ENCODE peak calls at places on chromosomes 1 and 21, in five cellular contexts. P is astrocyte; H is CD8-positive, alpha-beta T cell; B is stomach; V is endothelial cell. F is an unnamed sample.

GRCh38 chr21:21624674-21625073 is 626.5 kb downstream of the NCAM2 start:
- DNase-seq in B (no peak), H (no peak), V (no peak), P (peak; percentile 87), F (no peak)

GRCh38 chr1:2238361-2239055 is 10.4 kb downstream of the SKI start:
- DNase-seq in P (no peak), H (no peak), V (no peak), B (peak; percentile 81), F (peak; percentile 62)

GRCh38 chr21:38506606-38507331 is 8.5 kb upstream of the ERG start:
- DNase-seq in P (no peak), V (no peak), B (no peak), H (no peak), F (no peak)

GRCh38 chr21:46125846-46126301 is 28.0 kb downstream of the COL6A2 start:
- DNase-seq in H (peak; percentile 2), P (no peak), V (no peak), B (peak; percentile 20), F (no peak)

GRCh38 chr1:234743866-234744581 is 134.0 kb upstream of the IRF2BP2 start:
- DNase-seq in P (peak; percentile 76), H (no peak), B (no peak), V (peak; percentile 55), F (no peak)

GRCh38 chr1:70153739-70154138 is 51.6 kb downstream of the LRRC40 start:
- DNase-seq in P (no peak), V (no peak), H (no peak), B (no peak), F (no peak)

GRCh38 chr1:6783956-6784559 is 1.2 kb upstream of the CAMTA1 start:
- DNase-seq in P (no peak), V (no peak), H (no peak), B (no peak), F (no peak)

GRCh38 chr1:1090424-1091343 is 16.6 kb upstream of the RNF223 start:
- DNase-seq in B (no peak), V (no peak), H (no peak), P (no peak), F (no peak)

DNA sequence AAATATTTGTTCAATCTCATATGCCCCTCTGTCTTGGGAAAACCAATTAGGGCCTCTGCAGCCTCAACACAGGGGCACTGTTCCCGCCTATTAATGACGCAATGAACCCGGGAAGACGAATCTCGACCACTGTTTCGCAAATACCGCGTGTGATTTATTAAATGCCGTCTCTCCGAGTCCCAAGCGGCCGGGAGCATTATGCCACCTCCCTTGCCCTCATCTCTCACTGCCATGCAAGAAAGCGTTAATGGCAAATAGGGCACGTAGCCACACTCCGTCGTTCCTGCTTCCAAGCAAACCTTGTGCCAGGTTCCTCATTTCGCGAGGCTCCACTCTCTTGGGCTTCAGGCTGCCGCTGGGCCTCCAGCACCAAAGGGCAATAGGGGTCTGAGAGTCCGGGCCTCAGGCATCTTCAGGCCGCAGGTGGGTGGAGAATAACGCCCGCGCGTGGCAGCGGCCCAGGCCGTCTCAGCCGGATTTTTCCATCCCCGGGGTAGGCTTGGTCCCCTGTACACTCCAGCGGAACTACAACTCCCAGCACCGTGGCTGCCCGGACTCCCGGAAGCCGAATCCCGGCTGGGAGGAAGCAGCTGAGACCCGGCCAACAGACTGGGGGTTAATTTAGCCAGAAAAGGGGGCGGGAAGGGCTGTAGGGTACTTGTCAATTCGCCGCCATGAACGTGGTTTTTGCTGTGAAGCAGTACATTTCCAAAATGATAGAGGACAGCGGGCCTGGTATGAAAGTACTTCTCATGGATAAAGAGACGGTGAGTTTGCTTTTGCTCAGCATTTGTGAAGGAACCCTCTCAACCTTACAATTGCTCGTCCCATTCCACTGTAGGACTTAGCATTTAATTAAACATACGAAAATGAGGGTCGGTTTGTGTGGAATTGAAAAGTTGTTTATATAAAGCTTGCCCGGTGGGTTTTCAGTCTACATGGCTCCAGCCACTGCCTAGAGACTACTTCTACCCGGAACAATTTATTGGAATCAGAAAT is at the start of gene VPS45:
- DNase-seq in P (peak; percentile 90), H (peak; percentile 77), B (peak; percentile 91), V (peak; percentile 90), F (peak; percentile 85)
- TF ChIP-seq CTCF in P (no peak), H (no peak), B (no peak), V (no peak), F (no peak)

DNA sequence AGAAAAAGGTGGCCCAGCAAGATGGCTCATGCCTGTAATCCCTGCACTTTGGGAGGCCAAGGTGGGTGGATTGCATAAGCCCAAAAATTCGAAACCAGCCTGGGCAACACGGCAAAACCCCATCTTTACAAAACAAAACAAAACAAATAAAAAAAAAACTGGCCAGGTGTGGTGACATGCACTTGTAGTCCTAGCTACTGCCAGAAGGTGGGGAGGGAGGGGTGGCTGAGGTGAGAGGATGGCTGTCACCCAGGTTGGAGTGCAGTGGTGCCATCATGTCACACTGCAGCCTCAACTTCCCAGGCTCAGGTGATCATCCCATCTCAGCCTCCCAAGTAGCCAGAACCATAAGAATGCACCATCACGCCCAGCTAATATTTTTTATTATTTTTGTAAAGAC is 22.8 kb downstream of the RERE start:
- DNase-seq in P (no peak), H (no peak), B (no peak), V (no peak), F (no peak)
- TF ChIP-seq CTCF in P (no peak), H (no peak), B (no peak), V (no peak), F (no peak)

GRCh38 chr1:169070958-169071357 is 35.5 kb upstream of the ATP1B1 start:
- DNase-seq in P (no peak), V (no peak), B (no peak), H (no peak), F (no peak)
- TF ChIP-seq CTCF in P (no peak), V (no peak), B (no peak), H (no peak), F (no peak)

GRCh38 chr1:155858805-155859233 is 548 bp upstream of the SYT11 start:
- DNase-seq in V (no peak), H (peak; percentile 5), P (peak; percentile 25), B (no peak), F (no peak)

GRCh38 chr1:155860939-155861496 is 1.7 kb downstream of the SYT11 start:
- DNase-seq in H (no peak), V (no peak), P (no peak), B (no peak), F (no peak)

GRCh38 chr1:155859881-155860841 is 794 bp downstream of the SYT11 start:
- DNase-seq in H (peak; percentile 53), P (peak; percentile 77), B (peak; percentile 33), V (peak; percentile 76), F (peak; percentile 56)

GRCh38 chr1:155856975-155857930 is at the start of gene GON4L:
- DNase-seq in P (peak; percentile 83), H (peak; percentile 84), V (peak; percentile 84), B (peak; percentile 91), F (peak; percentile 89)

GRCh38 chr1:155859234-155859829 is at the start of gene SYT11:
- DNase-seq in P (peak; percentile 90), V (peak; percentile 91), H (peak; percentile 94), B (peak; percentile 95), F (peak; percentile 95)
- TF ChIP-seq CTCF in P (no peak), V (no peak), H (no peak), B (no peak), F (no peak)

GRCh38 chr1:182368369-182368768 is 23.2 kb downstream of the GLUL start:
- DNase-seq in P (no peak), B (no peak), V (no peak), H (no peak), F (no peak)
- TF ChIP-seq CTCF in P (no peak), B (no peak), V (no peak), H (no peak), F (no peak)

DNA sequence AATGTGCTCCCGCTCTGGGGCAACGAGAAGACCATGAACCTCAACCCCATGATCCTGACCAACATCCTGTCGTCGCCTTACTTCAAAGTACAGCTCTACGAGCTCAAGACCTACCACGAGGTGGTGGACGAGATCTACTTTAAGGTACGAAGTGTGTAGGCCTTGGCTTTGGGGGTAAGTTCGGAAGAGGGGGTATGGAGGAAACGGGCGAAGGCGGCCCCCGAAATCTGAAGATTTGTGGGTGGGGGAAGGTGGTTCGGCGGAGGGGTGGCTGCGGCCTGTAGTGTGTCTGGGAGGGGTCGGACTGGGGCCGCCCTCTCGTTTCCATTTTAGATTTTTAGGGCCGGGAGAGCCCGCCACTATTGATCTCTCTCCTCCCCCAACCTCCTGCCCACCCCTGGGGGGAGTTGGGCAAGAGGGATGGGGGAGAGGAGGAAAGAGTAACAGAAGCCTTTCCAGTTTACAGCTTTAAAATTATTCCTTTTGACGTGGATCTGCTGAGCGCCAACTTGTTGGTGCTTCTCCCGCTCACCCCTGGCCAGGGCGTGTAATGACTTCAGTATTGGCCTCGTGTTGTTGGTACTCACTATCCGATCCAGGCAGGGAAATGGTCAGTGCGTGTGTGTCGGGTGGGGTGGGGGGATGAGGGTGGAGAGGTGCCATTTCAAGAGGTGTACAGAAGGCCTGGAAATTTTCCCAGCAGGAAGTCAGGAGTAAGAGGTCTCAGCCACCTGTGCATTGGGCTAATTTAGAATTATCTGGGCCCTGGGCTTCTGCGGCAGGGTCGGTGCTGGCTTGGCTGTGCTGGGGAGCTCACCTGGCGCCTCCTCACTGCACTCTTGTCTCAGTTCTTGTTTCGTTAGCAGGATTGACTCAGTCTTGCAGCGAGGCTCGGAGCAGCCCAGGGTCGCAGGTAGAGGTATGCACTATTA is 880 bp downstream of the PRPF38B start:
- DNase-seq in H (peak; percentile 45), B (peak; percentile 39), V (peak; percentile 24), P (peak; percentile 65), F (peak; percentile 53)
- TF ChIP-seq CTCF in H (peak; percentile 53), B (no peak), V (no peak), P (no peak), F (no peak)

GRCh38 chr1:63512584-63512983 is 10.4 kb downstream of the ITGB3BP start:
- DNase-seq in V (no peak), H (no peak), B (no peak), P (no peak), F (no peak)

GRCh38 chr1:63506782-63507181 is 16.2 kb downstream of the ITGB3BP start:
- DNase-seq in B (no peak), V (no peak), H (no peak), P (no peak), F (no peak)

DNA sequence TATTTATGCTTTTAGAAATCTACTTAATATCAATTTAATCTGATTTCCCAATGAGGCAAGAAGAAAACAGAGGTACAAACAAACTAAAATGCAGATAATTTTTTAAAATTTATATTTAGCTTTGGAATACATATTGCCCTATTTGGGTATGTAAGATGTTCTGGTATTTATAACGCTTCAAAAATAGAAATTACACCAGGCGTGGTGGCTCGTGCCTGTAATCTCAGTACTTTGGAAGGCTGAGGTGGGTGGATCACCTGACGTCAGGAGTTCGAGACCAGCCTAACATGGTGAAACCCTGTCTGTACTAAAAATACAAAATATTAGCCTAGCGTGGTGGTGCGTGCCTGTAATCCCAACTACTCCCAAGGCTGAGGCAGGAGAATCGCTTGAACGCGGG is 13.3 kb downstream of the ITGB3BP start:
- DNase-seq in V (no peak), P (no peak), H (no peak), B (no peak), F (no peak)
- TF ChIP-seq CTCF in V (no peak), P (no peak), H (no peak), B (no peak), F (no peak)